ENCODE peak calls at places on chromosomes 7 and 10, in five cellular contexts. A, X, G, N and O are unnamed samples.

GRCh38 chr7:47549397-47549796 is 32.5 kb downstream of the TNS3 start:
- DNase-seq in X (no peak), N (no peak), A (no peak), G (no peak), O (no peak)

GRCh38 chr7:148135106-148135505 is 455.5 kb upstream of the C7orf33 start:
- DNase-seq in G (no peak), X (no peak), A (no peak), N (no peak), O (no peak)

GRCh38 chr7:137421389-137421788 is 77.9 kb upstream of the PTN start:
- DNase-seq in A (no peak), X (no peak), G (no peak), N (no peak), O (no peak)

GRCh38 chr7:76234931-76235441 is 33.3 kb downstream of the SRRM3 start:
- DNase-seq in N (peak; percentile 65), X (no peak), A (no peak), G (peak; percentile 66), O (peak; percentile 71)

GRCh38 chr10:117249493-117250093 is 8.7 kb downstream of the SLC18A2 start:
- DNase-seq in N (no peak), G (no peak), X (no peak), A (no peak), O (no peak)

GRCh38 chr10:122132331-122132755 is 138.8 kb upstream of the BTBD16 start:
- DNase-seq in N (no peak), G (no peak), A (no peak), X (no peak), O (no peak)

GRCh38 chr10:117759266-117759665 is 216.7 kb downstream of the EMX2 start:
- DNase-seq in G (no peak), N (no peak), X (no peak), A (no peak), O (no peak)

GRCh38 chr7:156735861-156736260 is 95.3 kb downstream of the RNF32 start:
- DNase-seq in X (no peak), G (no peak), N (no peak), A (no peak), O (no peak)

GRCh38 chr7:126535176-126535575 is 717.6 kb downstream of the GRM8 start:
- DNase-seq in G (no peak), X (no peak), N (no peak), A (no peak), O (no peak)

GRCh38 chr7:125357681-125358440 is 428.2 kb upstream of the POT1 start:
- DNase-seq in G (no peak), A (no peak), N (no peak), X (no peak), O (no peak)

GRCh38 chr10:60234531-60234930 is 155.1 kb downstream of the ANK3 start:
- DNase-seq in G (no peak), A (no peak), N (no peak), X (no peak), O (no peak)

GRCh38 chr7:127792528-127793342 is 140.7 kb downstream of the SND1 start:
- DNase-seq in A (no peak), N (peak; percentile 40), X (no peak), G (peak; percentile 19), O (peak; percentile 48)

GRCh38 chr7:144497296-144497695 is 93.8 kb upstream of the NOBOX start:
- DNase-seq in A (no peak), X (no peak), N (no peak), G (no peak), O (no peak)

GRCh38 chr7:139960158-139960557 is 102.6 kb downstream of the PARP12 start:
- DNase-seq in G (no peak), X (no peak), N (no peak), A (no peak), O (no peak)

GRCh38 chr10:113680172-113681111 is 730 bp downstream of the CASP7 start:
- DNase-seq in A (peak; percentile 21), X (no peak), G (peak; percentile 28), N (peak; percentile 57), O (peak; percentile 27)

GRCh38 chr10:110353244-110354119 is 48.8 kb upstream of the SMNDC1 start:
- DNase-seq in G (peak; percentile 44), X (no peak), A (no peak), N (no peak), O (peak; percentile 15)

GRCh38 chr7:48101880-48102448 is 12.9 kb downstream of the UPP1 start:
- DNase-seq in A (no peak), G (no peak), X (peak; percentile 64), N (no peak), O (no peak)

GRCh38 chr10:73769396-73769795 is 12.5 kb upstream of the CHCHD1 start:
- DNase-seq in G (no peak), A (no peak), N (no peak), X (no peak), O (no peak)

DNA sequence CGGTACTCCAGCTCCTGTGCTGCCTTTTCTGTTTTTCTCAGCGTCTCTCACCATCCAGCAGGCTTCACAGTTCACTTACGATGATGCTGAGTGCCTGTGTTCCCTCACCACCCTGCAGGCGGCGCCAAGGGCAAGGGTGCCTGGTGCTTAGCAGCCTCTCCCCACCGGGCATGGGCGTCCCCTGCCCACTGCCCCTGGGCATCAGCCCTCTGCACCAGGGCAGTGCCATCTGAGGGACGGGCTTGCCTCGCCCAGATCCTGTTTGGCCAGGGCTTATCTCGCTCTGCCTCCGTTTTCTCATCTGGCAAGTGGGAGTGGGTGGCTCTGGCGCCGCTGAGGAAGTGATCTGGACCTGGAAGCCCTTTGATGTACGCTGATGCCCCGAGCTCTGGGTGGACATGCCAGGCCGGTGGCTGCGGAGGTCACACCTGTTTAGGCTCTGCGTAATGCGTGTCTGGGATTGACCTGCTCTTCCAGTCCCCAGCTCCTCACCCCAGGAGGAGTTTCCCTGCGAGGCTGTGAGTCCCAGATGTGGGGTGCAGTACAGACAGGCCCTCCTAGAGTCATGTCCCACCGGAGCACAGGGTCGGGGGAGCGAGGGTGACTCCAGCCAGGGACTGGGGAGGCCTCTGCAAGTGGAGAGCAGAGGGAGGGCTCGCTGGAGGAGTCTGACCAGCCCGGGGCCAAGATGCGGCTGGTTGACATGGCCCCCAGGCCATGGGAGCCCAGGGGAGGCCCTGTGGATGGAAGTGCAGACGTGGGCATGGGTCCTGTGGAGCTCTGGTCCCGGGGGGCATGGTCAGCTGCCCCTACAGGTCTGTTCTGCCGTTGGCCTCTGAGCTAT is 11.8 kb downstream of the TTYH3 start:
- DNase-seq in N (no peak), G (no peak), A (no peak), X (no peak), O (peak; percentile 61)
- H3K4me1 ChIP-seq in N (peaks cover 53% of the 10 kb centered on the region), G (peaks cover 24% of the 10 kb centered on the region), A (no peaks in the 10 kb centered on the region), X (peaks cover 63% of the 10 kb centered on the region), O (peaks cover 49% of the 10 kb centered on the region)

GRCh38 chr7:79282051-79282694 is 171.3 kb downstream of the MAGI2 start:
- DNase-seq in N (no peak), G (peak; percentile 45), X (no peak), A (no peak), O (peak; percentile 31)
- TF ChIP-seq EP300 in N (no peak), G (no peak), X (no peak), A (no peak), O (no peak)

GRCh38 chr10:69853064-69853463 is 51.4 kb downstream of the COL13A1 start:
- DNase-seq in G (no peak), X (no peak), N (no peak), A (no peak), O (no peak)
- H3K27ac ChIP-seq in G (no peak overlapping the region), X (no peak overlapping the region), N (no peak overlapping the region), A (no peak overlapping the region), O (no peak overlapping the region)

GRCh38 chr10:72251635-72252034 is 22.1 kb upstream of the DDIT4 start:
- DNase-seq in A (no peak), X (no peak), N (no peak), G (no peak), O (no peak)

GRCh38 chr10:72253002-72253401 is 20.7 kb upstream of the DDIT4 start:
- DNase-seq in N (no peak), A (no peak), G (no peak), X (no peak), O (no peak)

GRCh38 chr10:72254891-72255568 is 18.7 kb upstream of the DDIT4 start:
- DNase-seq in N (peak; percentile 93), A (peak; percentile 91), G (peak; percentile 94), X (peak; percentile 97), O (peak; percentile 75)

GRCh38 chr10:72248477-72249151 is 25.1 kb upstream of the DDIT4 start:
- DNase-seq in A (peak; percentile 88), N (peak; percentile 87), G (no peak), X (peak; percentile 95), O (peak; percentile 94)

GRCh38 chr10:72250666-72251065 is 23.1 kb upstream of the DDIT4 start:
- DNase-seq in X (no peak), G (no peak), A (peak; percentile 38), N (peak; percentile 43), O (peak; percentile 45)
- H3K4me1 ChIP-seq in X (peaks cover 100% of the 10 kb centered on the region), G (peaks cover 66% of the 10 kb centered on the region), A (peaks cover 20% of the 10 kb centered on the region), N (peaks cover 100% of the 10 kb centered on the region), O (peaks cover 96% of the 10 kb centered on the region)

GRCh38 chr10:93777092-93777491 is 19.4 kb downstream of the LGI1 start:
- DNase-seq in X (no peak), A (no peak), G (no peak), N (no peak), O (no peak)
- TF ChIP-seq EP300 in X (no peak), A (no peak), G (no peak), N (no peak), O (no peak)